ENCODE peak calls at places on chromosomes 13 and 19, in four cellular contexts. One of them, this sample, is unnamed.

GRCh38 chr19:10180459-10180858 is 14.3 kb downstream of the DNMT1 start:
- DNase-seq in fibroblast of mammary gland: no peak
- DNase-seq in central memory CD4-positive, alpha-beta T cell: no peak
- DNase-seq in NCI-H524: no peak
- DNase-seq in this sample: no peak

GRCh38 chr13:48151343-48151742 is 56.4 kb upstream of the MED4 start:
- DNase-seq in central memory CD4-positive, alpha-beta T cell: peak
- DNase-seq in fibroblast of mammary gland: no peak
- DNase-seq in NCI-H524: no peak
- DNase-seq in this sample: no peak

GRCh38 chr13:32125746-32126145 is 94.2 kb downstream of the FRY start:
- DNase-seq in fibroblast of mammary gland: no peak
- DNase-seq in central memory CD4-positive, alpha-beta T cell: no peak
- DNase-seq in NCI-H524: no peak
- DNase-seq in this sample: peak

GRCh38 chr19:3183721-3184641 is 1.7 kb upstream of the NCLN start:
- DNase-seq in central memory CD4-positive, alpha-beta T cell: no peak
- DNase-seq in fibroblast of mammary gland: no peak
- DNase-seq in NCI-H524: no peak
- DNase-seq in this sample: no peak

GRCh38 chr13:56713656-56714055 is 427.1 kb upstream of the PRR20A start:
- DNase-seq in NCI-H524: no peak
- DNase-seq in central memory CD4-positive, alpha-beta T cell: no peak
- DNase-seq in fibroblast of mammary gland: no peak
- DNase-seq in this sample: no peak

GRCh38 chr19:27966390-27966816 is 1246.5 kb downstream of the UQCRFS1 start:
- DNase-seq in NCI-H524: no peak
- DNase-seq in central memory CD4-positive, alpha-beta T cell: no peak
- DNase-seq in fibroblast of mammary gland: peak
- DNase-seq in this sample: peak

GRCh38 chr13:45481688-45482087 is 16.9 kb downstream of the COG3 start:
- DNase-seq in central memory CD4-positive, alpha-beta T cell: no peak
- DNase-seq in NCI-H524: no peak
- DNase-seq in fibroblast of mammary gland: no peak
- DNase-seq in this sample: no peak

GRCh38 chr13:112820318-112820717 is 130.5 kb downstream of the ATP11A start:
- DNase-seq in NCI-H524: no peak
- DNase-seq in central memory CD4-positive, alpha-beta T cell: no peak
- DNase-seq in fibroblast of mammary gland: no peak
- DNase-seq in this sample: no peak

GRCh38 chr13:38002596-38002995 is 133.0 kb upstream of the TRPC4 start:
- DNase-seq in central memory CD4-positive, alpha-beta T cell: no peak
- DNase-seq in NCI-H524: no peak
- DNase-seq in fibroblast of mammary gland: no peak
- DNase-seq in this sample: no peak

GRCh38 chr13:30880756-30881155 is 25.3 kb upstream of the MEDAG start:
- DNase-seq in NCI-H524: no peak
- DNase-seq in fibroblast of mammary gland: peak
- DNase-seq in central memory CD4-positive, alpha-beta T cell: no peak
- DNase-seq in this sample: peak

GRCh38 chr19:33373701-33374405 is at the start of gene CEBPG:
- DNase-seq in fibroblast of mammary gland: peak
- DNase-seq in central memory CD4-positive, alpha-beta T cell: peak
- DNase-seq in NCI-H524: peak
- DNase-seq in this sample: peak

GRCh38 chr19:3595521-3596061 is 10.3 kb downstream of the GIPC3 start:
- DNase-seq in NCI-H524: no peak
- DNase-seq in fibroblast of mammary gland: no peak
- DNase-seq in central memory CD4-positive, alpha-beta T cell: no peak
- DNase-seq in this sample: no peak

GRCh38 chr13:24905242-24905641 is 141.3 kb downstream of the RNF17 start:
- DNase-seq in NCI-H524: no peak
- DNase-seq in fibroblast of mammary gland: peak
- DNase-seq in central memory CD4-positive, alpha-beta T cell: no peak
- DNase-seq in this sample: peak

GRCh38 chr13:34943675-34944634 is 1.9 kb downstream of the NBEA start:
- DNase-seq in central memory CD4-positive, alpha-beta T cell: no peak
- DNase-seq in fibroblast of mammary gland: no peak
- DNase-seq in NCI-H524: no peak
- DNase-seq in this sample: no peak

GRCh38 chr19:34734601-34735103 is 609 bp downstream of the ZNF181 start:
- DNase-seq in fibroblast of mammary gland: no peak
- DNase-seq in NCI-H524: no peak
- DNase-seq in central memory CD4-positive, alpha-beta T cell: no peak
- DNase-seq in this sample: no peak

GRCh38 chr19:57814505-57815246 is at the start of gene ZNF552:
- DNase-seq in fibroblast of mammary gland: peak
- DNase-seq in NCI-H524: peak
- DNase-seq in central memory CD4-positive, alpha-beta T cell: peak
- DNase-seq in this sample: peak

GRCh38 chr19:53333071-53333465 is 481 bp upstream of the ZNF845 start:
- DNase-seq in fibroblast of mammary gland: no peak
- DNase-seq in NCI-H524: no peak
- DNase-seq in central memory CD4-positive, alpha-beta T cell: no peak
- DNase-seq in this sample: peak

GRCh38 chr13:112261924-112262323 is 114.2 kb upstream of the SPACA7 start:
- DNase-seq in central memory CD4-positive, alpha-beta T cell: no peak
- DNase-seq in fibroblast of mammary gland: no peak
- DNase-seq in NCI-H524: no peak
- DNase-seq in this sample: no peak

GRCh38 chr13:41456768-41457588 is at the start of gene RGCC:
- DNase-seq in central memory CD4-positive, alpha-beta T cell: peak
- DNase-seq in NCI-H524: peak
- DNase-seq in fibroblast of mammary gland: peak
- DNase-seq in this sample: peak

This sample was measured in GM23248.